ENCODE peak calls at places on chromosome 13, in seven cellular contexts. U is fibroblast of mammary gland, V is fibroblast of lung, Y is transverse colon, B is HFFc6, N is GM12878, K is brain microvascular endothelial cell. Z is an unnamed sample.

GRCh38 chr13:40624338-40624737 is 42.1 kb downstream of the FOXO1 start:
- DNase-seq in K (peak; percentile 56), Y (no peak), U (peak; percentile 77), V (peak; percentile 19), N (no peak), B (no peak), Z (no peak)

GRCh38 chr13:110398564-110399507 is 91.8 kb downstream of the COL4A2 start:
- DNase-seq in K (no peak), U (peak; percentile 59), V (peak; percentile 70), Y (no peak), B (peak; percentile 74), N (no peak), Z (no peak)

GRCh38 chr13:52061587-52061986 is 37.1 kb downstream of the UTP14C start:
- DNase-seq in B (no peak), Y (no peak), V (no peak), K (no peak), N (no peak), U (no peak), Z (no peak)

GRCh38 chr13:68509734-68510621 is 1279.8 kb upstream of the PCDH9 start:
- DNase-seq in K (no peak), V (no peak), N (no peak), U (no peak), Y (no peak), B (no peak), Z (no peak)

GRCh38 chr13:48828962-48829405 is 146.7 kb upstream of the FNDC3A start:
- DNase-seq in U (peak; percentile 28), Y (no peak), K (no peak), N (no peak), B (no peak), V (no peak), Z (no peak)

GRCh38 chr13:46663216-46663615 is 110.2 kb downstream of the LRCH1 start:
- DNase-seq in B (no peak), V (no peak), K (no peak), N (no peak), U (no peak), Y (no peak), Z (no peak)

GRCh38 chr13:30983431-30983830 is 51.0 kb downstream of the TEX26 start:
- DNase-seq in N (no peak), K (no peak), B (no peak), U (no peak), Y (no peak), V (no peak), Z (no peak)

GRCh38 chr13:40363653-40364052 is 302.8 kb downstream of the FOXO1 start:
- DNase-seq in Y (no peak), B (no peak), V (no peak), U (no peak), N (no peak), K (no peak), Z (no peak)

GRCh38 chr13:112510002-112510780 is 77.8 kb downstream of the TUBGCP3 start:
- DNase-seq in B (peak; percentile 52), Y (no peak), U (peak; percentile 70), N (no peak), V (peak; percentile 76), K (peak; percentile 56), Z (peak; percentile 35)

GRCh38 chr13:31172001-31172400 is 10.3 kb upstream of the HSPH1 start:
- DNase-seq in Y (no peak), B (peak; percentile 13), V (peak; percentile 40), K (peak; percentile 16), N (no peak), U (peak; percentile 45), Z (no peak)

GRCh38 chr13:110921209-110921608 is 6.3 kb upstream of the ANKRD10 start:
- DNase-seq in V (no peak), N (no peak), K (no peak), Y (no peak), B (no peak), U (no peak), Z (no peak)

GRCh38 chr13:98481511-98481951 is 95.4 kb downstream of the STK24 start:
- DNase-seq in B (no peak), Y (no peak), V (peak; percentile 43), U (no peak), N (no peak), K (no peak), Z (no peak)

GRCh38 chr13:110070511-110071120 is 236.3 kb downstream of the COL4A1 start:
- DNase-seq in N (no peak), K (peak; percentile 55), B (peak; percentile 60), Y (no peak), V (peak; percentile 76), U (peak; percentile 90), Z (no peak)

GRCh38 chr13:93216122-93216521 is 10.5 kb upstream of the GPC6 start:
- DNase-seq in Y (no peak), B (no peak), K (no peak), V (no peak), U (no peak), N (no peak), Z (no peak)

GRCh38 chr13:102394158-102395053 is 7.4 kb downstream of the FGF14 start:
- DNase-seq in Y (peak; percentile 93), K (peak; percentile 45), U (peak; percentile 88), V (peak; percentile 95), N (peak; percentile 47), B (no peak), Z (peak; percentile 54)
- TF ChIP-seq CTCF in Y (peak; percentile 12), K (peak; percentile 48), U (no peak), V (peak; percentile 38), N (peak; percentile 22), B (no peak), Z (peak; percentile 30)

DNA sequence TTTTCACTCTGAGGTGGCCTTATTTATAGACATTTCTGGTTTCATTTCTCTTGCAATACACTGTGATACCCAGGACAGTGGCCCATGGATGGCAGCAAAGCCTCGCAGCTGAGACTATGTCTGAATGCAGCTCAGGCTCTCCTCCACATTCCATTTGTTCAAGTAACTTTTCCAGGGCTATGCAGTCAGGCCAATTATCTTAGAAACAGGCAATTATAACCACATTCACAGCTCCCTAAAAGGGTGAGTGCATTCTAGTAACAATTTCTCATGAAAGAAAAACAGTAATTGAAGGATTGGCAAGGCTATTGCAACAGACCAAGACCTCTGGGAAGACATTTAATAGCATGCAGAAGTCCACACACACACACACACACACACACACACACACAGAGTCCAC is 264.0 kb downstream of the TBC1D4 start:
- DNase-seq in K (peak; percentile 36), B (peak; percentile 41), N (no peak), V (peak; percentile 28), Y (no peak), U (peak; percentile 40), Z (no peak)
- TF ChIP-seq CTCF in K (peak; percentile 37), B (no peak), N (no peak), V (no peak), Y (no peak), U (no peak), Z (no peak)

DNA sequence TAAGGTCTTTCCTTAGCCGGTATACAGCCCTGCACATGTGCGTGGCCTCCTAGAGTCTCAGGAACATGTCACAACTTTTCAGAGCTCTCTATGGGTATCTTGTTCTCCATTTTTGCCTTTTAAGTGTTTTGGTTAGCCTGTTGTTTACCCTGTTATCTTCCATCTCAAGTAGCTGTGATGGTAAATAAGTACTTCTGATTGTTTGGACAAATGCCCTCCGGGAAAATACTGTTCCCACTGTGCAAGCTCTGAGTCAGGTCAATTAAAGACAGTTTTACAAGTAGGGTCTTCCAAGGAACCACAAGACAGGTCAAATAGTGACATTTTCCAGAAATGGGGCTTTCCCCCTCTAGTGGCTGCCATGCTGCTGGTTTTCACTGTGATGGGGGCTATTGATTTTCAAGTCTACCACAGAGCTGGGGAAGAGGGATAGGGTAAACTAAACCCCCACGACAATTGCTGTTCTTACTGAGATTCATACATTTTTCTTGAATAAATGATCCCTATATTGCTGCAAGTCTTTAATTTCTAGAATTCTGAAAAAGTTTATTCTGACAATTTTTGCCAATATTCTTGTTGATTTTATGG is 109.5 kb downstream of the TM9SF2 start:
- DNase-seq in B (no peak), V (no peak), N (no peak), U (no peak), K (no peak), Y (no peak), Z (no peak)
- TF ChIP-seq CTCF in B (peak; percentile 56), V (peak; percentile 28), N (no peak), U (peak; percentile 29), K (peak; percentile 51), Y (no peak), Z (peak; percentile 35)

GRCh38 chr13:32501058-32501457 is 37.5 kb downstream of the N4BP2L2 start:
- DNase-seq in Y (no peak), N (no peak), B (no peak), V (no peak), K (no peak), U (peak; percentile 7), Z (no peak)

GRCh38 chr13:32499538-32500210 is 38.9 kb downstream of the N4BP2L2 start:
- DNase-seq in V (no peak), K (no peak), U (no peak), B (no peak), N (no peak), Y (no peak), Z (no peak)

GRCh38 chr13:32503727-32504126 is 34.9 kb downstream of the N4BP2L2 start:
- DNase-seq in U (no peak), Y (no peak), V (no peak), K (no peak), B (no peak), N (no peak), Z (no peak)

GRCh38 chr13:32504263-32504662 is 34.3 kb downstream of the N4BP2L2 start:
- DNase-seq in B (no peak), Y (no peak), U (no peak), N (no peak), V (no peak), K (no peak), Z (no peak)

DNA sequence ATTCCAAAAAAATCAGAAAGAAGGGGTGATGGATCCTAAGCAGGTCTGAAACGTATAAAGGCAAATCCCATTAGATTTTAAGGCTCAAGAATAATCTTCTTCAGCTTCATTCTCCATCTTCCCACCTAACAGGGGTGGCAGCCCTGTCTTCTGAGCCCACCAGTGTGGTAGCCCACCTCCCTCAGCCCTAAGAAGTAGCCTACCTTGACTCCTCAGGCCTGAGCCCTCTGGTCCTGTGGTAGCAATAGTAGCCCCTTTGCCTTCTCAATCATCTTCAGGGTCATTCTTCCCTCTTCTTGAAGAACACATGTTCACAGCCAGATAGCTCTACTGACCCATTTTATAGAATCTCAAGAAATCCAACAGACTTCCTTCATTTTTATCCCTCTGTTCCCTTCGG is 33.7 kb downstream of the N4BP2L2 start:
- DNase-seq in Y (no peak), U (no peak), B (no peak), V (no peak), N (no peak), K (no peak), Z (no peak)
- TF ChIP-seq CTCF in Y (no peak), U (no peak), B (no peak), V (no peak), N (no peak), K (no peak), Z (no peak)

GRCh38 chr13:29021717-29022116 is 201.6 kb downstream of the MTUS2 start:
- DNase-seq in V (no peak), B (no peak), U (no peak), Y (no peak), N (no peak), K (no peak), Z (no peak)
- TF ChIP-seq CTCF in V (no peak), B (no peak), U (no peak), Y (no peak), N (no peak), K (no peak), Z (no peak)

Z was measured in HFF-Myc.